ENCODE peak calls at places on chromosome 12, in ten cellular contexts. F, M, D, A, C, W, H, X, J and Q are unnamed samples. For H3K4me1 and H3K9me3, the result is how much of the 10 kb centered on the place peaks cover.

GRCh38 chr12:91367234-91367849 is 184.7 kb upstream of the DCN start:
- DNase-seq in F (no peak), M (no peak), D (no peak), A (no peak), C (no peak), W (no peak), H (no peak), X (no peak), J (no peak), Q (no peak)

GRCh38 chr12:27190761-27191160 is 53.3 kb upstream of the STK38L start:
- DNase-seq in F (no peak), M (no peak), D (no peak), A (no peak), C (no peak), W (no peak), H (no peak), X (no peak), J (no peak), Q (no peak)

GRCh38 chr12:123938679-123939480 is 33.8 kb downstream of the CCDC92 start:
- DNase-seq in F (no peak), M (no peak), D (no peak), A (no peak), C (no peak), W (no peak), H (no peak), X (no peak), J (peak), Q (no peak)

GRCh38 chr12:15788266-15789214 is 648 bp downstream of the EPS8 start:
- DNase-seq in F (peak), M (no peak), D (peak), A (peak), C (peak), W (peak), H (peak), X (peak), J (peak), Q (peak)

GRCh38 chr12:98352218-98352811 is 163.1 kb upstream of the TMPO start:
- DNase-seq in F (no peak), M (no peak), D (no peak), A (no peak), C (no peak), W (no peak), H (no peak), X (no peak), J (no peak), Q (no peak)

GRCh38 chr12:132593938-132594358 is 16.4 kb downstream of the LRCOL1 start:
- DNase-seq in F (peak), M (peak), D (peak), A (no peak), C (peak), W (peak), H (peak), X (peak), J (peak), Q (peak)

GRCh38 chr12:104792570-104792969 is 165.5 kb downstream of the SLC41A2 start:
- DNase-seq in F (peak), M (peak), D (peak), A (no peak), C (no peak), W (no peak), H (no peak), X (peak), J (no peak), Q (no peak)

GRCh38 chr12:57904848-57905811 is 36.2 kb upstream of the ATP23 start:
- DNase-seq in F (peak), M (peak), D (peak), A (peak), C (peak), W (peak), H (peak), X (peak), J (peak), Q (peak)

GRCh38 chr12:116601933-116602809 is 43.0 kb downstream of the MAP1LC3B2 start:
- DNase-seq in F (no peak), M (no peak), D (no peak), A (no peak), C (no peak), W (no peak), H (no peak), X (no peak), J (no peak), Q (no peak)

DNA sequence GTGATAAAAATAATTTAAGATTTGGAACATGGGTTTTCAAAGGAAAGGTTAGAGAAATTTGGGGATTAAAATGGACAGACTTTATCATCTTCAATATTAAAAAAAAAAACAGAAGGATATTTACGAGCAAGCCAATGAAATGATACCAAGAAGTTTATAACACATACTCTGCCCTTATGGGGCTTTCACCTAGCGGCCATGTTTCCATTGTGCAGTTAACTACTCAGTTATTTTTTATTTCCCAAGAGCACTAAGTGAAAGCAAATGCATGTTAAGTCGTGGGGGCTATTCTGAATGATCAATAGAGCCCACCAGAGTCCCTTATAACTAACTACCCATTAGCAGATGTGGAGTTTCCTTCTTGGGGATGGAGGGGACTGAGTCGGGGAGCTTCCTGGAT is 53.9 kb downstream of the ETV6 start:
- DNase-seq in F (no peak), M (no peak), D (no peak), A (no peak), C (no peak), W (no peak), H (no peak), X (no peak), J (no peak), Q (no peak)
- H3K4me1 ChIP-seq in F (half or more), M (half or more), D (under half), A (under half), C (under half), W (under half), H (under half), X (under half), J (under half), Q (under half)

GRCh38 chr12:65537978-65538377 is 259.5 kb downstream of the MSRB3 start:
- DNase-seq in F (no peak), M (no peak), D (no peak), A (no peak), C (no peak), W (no peak), H (no peak), X (no peak), J (no peak), Q (no peak)

GRCh38 chr12:65536876-65537661 is 258.6 kb downstream of the MSRB3 start:
- DNase-seq in F (peak), M (peak), D (peak), A (no peak), C (no peak), W (peak), H (no peak), X (no peak), J (no peak), Q (no peak)

GRCh38 chr12:65535951-65536350 is 257.5 kb downstream of the MSRB3 start:
- DNase-seq in F (no peak), M (no peak), D (no peak), A (no peak), C (no peak), W (no peak), H (no peak), X (no peak), J (no peak), Q (no peak)

GRCh38 chr12:65539062-65539461 is 260.6 kb downstream of the MSRB3 start:
- DNase-seq in F (no peak), M (no peak), D (no peak), A (no peak), C (no peak), W (no peak), H (no peak), X (no peak), J (no peak), Q (no peak)

GRCh38 chr12:65540140-65540539 is 261.7 kb downstream of the MSRB3 start:
- DNase-seq in F (no peak), M (no peak), D (no peak), A (no peak), C (no peak), W (no peak), H (no peak), X (no peak), J (no peak), Q (no peak)
- H3K9me3 ChIP-seq in F (under half), M (under half), D (under half), A (under half), C (under half), W (under half), H (under half), X (under half), J (under half), Q (under half)

GRCh38 chr12:67709367-67709954 is 60.9 kb downstream of the DYRK2 start:
- DNase-seq in F (no peak), M (no peak), D (no peak), A (no peak), C (no peak), W (no peak), H (no peak), X (no peak), J (no peak), Q (no peak)

GRCh38 chr12:67705394-67706370 is 57.1 kb downstream of the DYRK2 start:
- DNase-seq in F (no peak), M (no peak), D (no peak), A (no peak), C (no peak), W (no peak), H (no peak), X (no peak), J (no peak), Q (peak)

GRCh38 chr12:67714648-67715047 is 66.1 kb downstream of the DYRK2 start:
- DNase-seq in F (no peak), M (no peak), D (peak), A (no peak), C (no peak), W (no peak), H (no peak), X (no peak), J (no peak), Q (no peak)

GRCh38 chr12:67710582-67710981 is 62.0 kb downstream of the DYRK2 start:
- DNase-seq in F (peak), M (no peak), D (peak), A (no peak), C (no peak), W (no peak), H (no peak), X (no peak), J (no peak), Q (no peak)
- H3K27ac ChIP-seq in F (peak), M (no peak), D (peak), A (no peak), C (no peak), W (no peak), H (no peak), X (no peak), J (no peak), Q (no peak)

GRCh38 chr12:110669193-110669502 is 19.8 kb downstream of the HVCN1 start:
- DNase-seq in F (no peak), M (no peak), D (no peak), A (no peak), C (no peak), W (no peak), H (no peak), X (no peak), J (no peak), Q (no peak)

GRCh38 chr12:110666892-110667291 is 22.0 kb downstream of the HVCN1 start:
- DNase-seq in F (no peak), M (no peak), D (no peak), A (no peak), C (no peak), W (no peak), H (no peak), X (no peak), J (no peak), Q (no peak)

GRCh38 chr12:110667671-110668070 is 21.2 kb downstream of the HVCN1 start:
- DNase-seq in F (no peak), M (no peak), D (no peak), A (no peak), C (no peak), W (no peak), H (no peak), X (no peak), J (no peak), Q (no peak)

GRCh38 chr12:110670161-110670701 is 18.7 kb downstream of the HVCN1 start:
- DNase-seq in F (no peak), M (no peak), D (no peak), A (no peak), C (no peak), W (no peak), H (no peak), X (no peak), J (no peak), Q (no peak)

DNA sequence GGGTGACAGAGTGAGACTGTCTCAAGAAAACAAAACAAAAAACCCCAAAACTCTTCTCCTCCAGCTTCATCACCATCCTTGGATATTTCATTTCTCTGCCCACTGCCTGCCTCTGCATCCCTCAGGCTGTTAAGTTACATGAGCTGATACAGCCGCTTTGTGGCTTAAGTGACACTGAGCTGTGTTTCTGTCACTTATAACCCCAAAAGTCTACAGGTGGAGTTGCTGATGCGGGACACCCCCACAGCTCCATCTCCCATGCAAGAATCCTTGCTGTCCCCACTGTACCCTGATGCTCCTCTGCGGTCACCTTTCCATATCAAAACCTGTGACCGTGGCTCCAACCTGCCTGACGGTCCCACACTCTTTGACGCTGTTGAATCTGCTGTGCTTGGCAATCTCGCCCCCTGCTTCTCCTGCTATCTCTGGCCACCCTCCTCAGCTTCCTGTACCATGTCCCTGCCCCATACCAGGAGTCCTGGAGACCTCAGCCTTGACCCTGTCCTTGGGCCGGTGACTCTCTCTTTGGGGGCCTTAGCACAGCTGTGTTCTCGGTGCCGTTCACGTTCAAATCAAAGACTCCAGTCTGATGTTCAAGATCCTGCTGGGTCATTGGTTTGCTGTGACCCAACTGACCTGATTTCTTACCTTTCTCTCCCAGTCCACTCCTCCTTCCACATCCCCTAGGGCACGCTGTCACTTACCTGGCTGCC is 20.3 kb downstream of the HVCN1 start:
- DNase-seq in F (no peak), M (no peak), D (no peak), A (no peak), C (no peak), W (no peak), H (no peak), X (no peak), J (no peak), Q (no peak)
- H3K4me1 ChIP-seq in F (under half), M (under half), D (under half), A (under half), C (under half), W (under half), H (under half), X (under half), J (under half), Q (under half)